ENCODE peak calls at places on chromosome 6, in eight cellular contexts. W is amniotic stem cell; C is psoas muscle; T is NCI-H2029; O is effector memory CD8-positive, alpha-beta T cell; E is activated T-cell treated with anti-CD3 and anti-CD28 coated beads, Interleukin-2, amount 50 U/mL, for 1 hour; K is KBM-7; U is T follicular helper cell. G is an unnamed sample.

GRCh38 chr6:79215233-79215824 is 19.2 kb downstream of the HMGN3 start:
- DNase-seq in T (no peak), U (no peak), W (no peak), O (no peak), C (no peak), K (no peak), E (no peak), G (no peak)

GRCh38 chr6:157999100-158000051 is 17.7 kb downstream of the SYNJ2 start:
- DNase-seq in K (no peak), W (no peak), C (no peak), O (no peak), T (no peak), U (no peak), E (no peak), G (no peak)

GRCh38 chr6:161583561-161583960 is 309.7 kb upstream of the AGPAT4 start:
- DNase-seq in K (no peak), O (no peak), U (no peak), T (no peak), W (no peak), E (no peak), C (no peak), G (peak; percentile 47)

GRCh38 chr6:24535210-24535609 is 40.4 kb downstream of the ALDH5A1 start:
- DNase-seq in K (no peak), U (no peak), T (no peak), E (no peak), O (no peak), W (no peak), C (no peak), G (no peak)

GRCh38 chr6:30311101-30311500 is 15.6 kb upstream of the TRIM39 start:
- DNase-seq in E (no peak), O (no peak), T (no peak), C (no peak), U (no peak), W (no peak), K (no peak), G (no peak)

GRCh38 chr6:163789199-163789810 is 374.8 kb downstream of the QKI start:
- DNase-seq in T (no peak), C (no peak), U (no peak), K (no peak), W (no peak), E (no peak), O (no peak), G (no peak)

GRCh38 chr6:92281571-92282076 is 1137.7 kb downstream of the EPHA7 start:
- DNase-seq in W (no peak), C (no peak), O (no peak), T (no peak), K (no peak), U (no peak), E (no peak), G (no peak)

GRCh38 chr6:157962601-157963084 is 19.0 kb upstream of the SYNJ2 start:
- DNase-seq in C (no peak), E (no peak), O (no peak), U (no peak), T (no peak), K (peak; percentile 69), W (peak; percentile 56), G (peak; percentile 63)

GRCh38 chr6:33206027-33206863 is 1.8 kb downstream of the HSD17B8 start:
- DNase-seq in E (no peak), C (no peak), K (no peak), T (no peak), O (no peak), U (no peak), W (no peak), G (peak; percentile 40)

GRCh38 chr6:75285156-75285639 is 606 bp upstream of the TMEM30A start:
- DNase-seq in U (no peak), T (no peak), W (no peak), O (no peak), E (no peak), K (no peak), C (no peak), G (peak; percentile 23)

GRCh38 chr6:100593522-100593921 is 128.8 kb upstream of the SIM1 start:
- DNase-seq in W (no peak), C (no peak), E (no peak), U (no peak), T (no peak), O (no peak), K (no peak), G (no peak)

GRCh38 chr6:102717737-102718427 is 1324.4 kb downstream of the GRIK2 start:
- DNase-seq in C (no peak), K (no peak), T (no peak), E (no peak), U (no peak), W (no peak), O (no peak), G (no peak)

GRCh38 chr6:149897855-149898744 is at the start of gene RAET1E:
- DNase-seq in C (no peak), E (no peak), W (no peak), O (no peak), U (no peak), K (no peak), T (no peak), G (peak; percentile 21)